ENCODE peak calls at places on chromosome 3, in seven cellular contexts. One of them, this sample, is unnamed.

GRCh38 chr3:126846316-126846715 is 136.6 kb upstream of the PLXNA1 start:
- DNase-seq in pancreas: no peak
- DNase-seq in adrenal gland: no peak
- DNase-seq in Peyer's patch: no peak
- DNase-seq in ovary: no peak
- DNase-seq in brain microvascular endothelial cell: no peak
- DNase-seq in GM23338: no peak
- DNase-seq in this sample: no peak

GRCh38 chr3:192816274-192816853 is 89.0 kb upstream of the FGF12 start:
- DNase-seq in pancreas: no peak
- DNase-seq in adrenal gland: no peak
- DNase-seq in Peyer's patch: no peak
- DNase-seq in ovary: no peak
- DNase-seq in brain microvascular endothelial cell: peak; percentile 39
- DNase-seq in GM23338: peak; percentile 72
- DNase-seq in this sample: no peak

GRCh38 chr3:9955611-9956352 is 3.6 kb upstream of the PRRT3 start:
- DNase-seq in pancreas: no peak
- DNase-seq in adrenal gland: no peak
- DNase-seq in Peyer's patch: no peak
- DNase-seq in ovary: no peak
- DNase-seq in brain microvascular endothelial cell: no peak
- DNase-seq in GM23338: no peak
- DNase-seq in this sample: no peak

GRCh38 chr3:88113311-88114162 is 36.2 kb upstream of the C3orf38 start:
- DNase-seq in pancreas: no peak
- DNase-seq in adrenal gland: peak; percentile 59
- DNase-seq in Peyer's patch: peak; percentile 47
- DNase-seq in ovary: no peak
- DNase-seq in brain microvascular endothelial cell: peak; percentile 74
- DNase-seq in GM23338: peak; percentile 90
- DNase-seq in this sample: peak; percentile 21

GRCh38 chr3:13712682-13713180 is 163.8 kb downstream of the FBLN2 start:
- DNase-seq in pancreas: no peak
- DNase-seq in adrenal gland: peak; percentile 8
- DNase-seq in Peyer's patch: no peak
- DNase-seq in ovary: peak; percentile 0
- DNase-seq in brain microvascular endothelial cell: no peak
- DNase-seq in GM23338: no peak
- DNase-seq in this sample: no peak

GRCh38 chr3:164416491-164417222 is 661.6 kb downstream of the SI start:
- DNase-seq in pancreas: no peak
- DNase-seq in adrenal gland: no peak
- DNase-seq in Peyer's patch: no peak
- DNase-seq in ovary: no peak
- DNase-seq in brain microvascular endothelial cell: peak; percentile 1
- DNase-seq in GM23338: peak; percentile 4
- DNase-seq in this sample: no peak

GRCh38 chr3:5143459-5143858 is 21.4 kb downstream of the ARL8B start:
- DNase-seq in pancreas: no peak
- DNase-seq in adrenal gland: no peak
- DNase-seq in Peyer's patch: no peak
- DNase-seq in ovary: no peak
- DNase-seq in brain microvascular endothelial cell: no peak
- DNase-seq in GM23338: no peak
- DNase-seq in this sample: no peak

GRCh38 chr3:123048480-123049237 is 18.2 kb upstream of the PDIA5 start:
- DNase-seq in pancreas: no peak
- DNase-seq in adrenal gland: no peak
- DNase-seq in Peyer's patch: no peak
- DNase-seq in ovary: no peak
- DNase-seq in brain microvascular endothelial cell: no peak
- DNase-seq in GM23338: no peak
- DNase-seq in this sample: no peak

GRCh38 chr3:49377483-49377882 is 19.3 kb upstream of the GPX1 start:
- DNase-seq in pancreas: no peak
- DNase-seq in adrenal gland: no peak
- DNase-seq in Peyer's patch: no peak
- DNase-seq in ovary: no peak
- DNase-seq in brain microvascular endothelial cell: peak; percentile 71
- DNase-seq in GM23338: no peak
- DNase-seq in this sample: no peak

GRCh38 chr3:81684739-81685395 is 76.6 kb downstream of the GBE1 start:
- DNase-seq in pancreas: no peak
- DNase-seq in adrenal gland: no peak
- DNase-seq in Peyer's patch: no peak
- DNase-seq in ovary: no peak
- DNase-seq in brain microvascular endothelial cell: peak; percentile 32
- DNase-seq in GM23338: no peak
- DNase-seq in this sample: peak; percentile 72

GRCh38 chr3:16402451-16402850 is 111.0 kb downstream of the RFTN1 start:
- DNase-seq in pancreas: no peak
- DNase-seq in adrenal gland: no peak
- DNase-seq in Peyer's patch: no peak
- DNase-seq in ovary: no peak
- DNase-seq in brain microvascular endothelial cell: no peak
- DNase-seq in GM23338: no peak
- DNase-seq in this sample: no peak

GRCh38 chr3:69326821-69327433 is 59.0 kb downstream of the FRMD4B start:
- DNase-seq in pancreas: no peak
- DNase-seq in adrenal gland: no peak
- DNase-seq in Peyer's patch: peak; percentile 22
- DNase-seq in ovary: no peak
- DNase-seq in brain microvascular endothelial cell: no peak
- DNase-seq in GM23338: no peak
- DNase-seq in this sample: no peak

GRCh38 chr3:138186803-138187295 is 252 bp upstream of the ARMC8 start:
- DNase-seq in pancreas: peak; percentile 92
- DNase-seq in adrenal gland: peak; percentile 90
- DNase-seq in Peyer's patch: peak; percentile 88
- DNase-seq in ovary: peak; percentile 90
- DNase-seq in brain microvascular endothelial cell: peak; percentile 88
- DNase-seq in GM23338: peak; percentile 93
- DNase-seq in this sample: peak; percentile 39

GRCh38 chr3:146646251-146646650 is 41.1 kb upstream of the PLSCR5 start:
- DNase-seq in pancreas: no peak
- DNase-seq in adrenal gland: no peak
- DNase-seq in Peyer's patch: no peak
- DNase-seq in ovary: no peak
- DNase-seq in brain microvascular endothelial cell: no peak
- DNase-seq in GM23338: no peak
- DNase-seq in this sample: no peak

GRCh38 chr3:12461097-12461649 is 23.1 kb upstream of the TSEN2 start:
- DNase-seq in pancreas: no peak
- DNase-seq in adrenal gland: no peak
- DNase-seq in Peyer's patch: no peak
- DNase-seq in ovary: no peak
- DNase-seq in brain microvascular endothelial cell: no peak
- DNase-seq in GM23338: no peak
- DNase-seq in this sample: no peak

GRCh38 chr3:98817546-98817945 is 54.4 kb downstream of the ST3GAL6 start:
- DNase-seq in pancreas: no peak
- DNase-seq in adrenal gland: no peak
- DNase-seq in Peyer's patch: no peak
- DNase-seq in ovary: no peak
- DNase-seq in brain microvascular endothelial cell: no peak
- DNase-seq in GM23338: peak; percentile 76
- DNase-seq in this sample: no peak

GRCh38 chr3:173911446-173911845 is 513.9 kb downstream of the NLGN1 start:
- DNase-seq in pancreas: no peak
- DNase-seq in adrenal gland: no peak
- DNase-seq in Peyer's patch: no peak
- DNase-seq in ovary: no peak
- DNase-seq in brain microvascular endothelial cell: no peak
- DNase-seq in GM23338: peak; percentile 25
- DNase-seq in this sample: no peak

GRCh38 chr3:196179380-196180308 is 31.6 kb downstream of the ZDHHC19 start:
- DNase-seq in pancreas: no peak
- DNase-seq in adrenal gland: no peak
- DNase-seq in Peyer's patch: peak; percentile 84
- DNase-seq in ovary: no peak
- DNase-seq in brain microvascular endothelial cell: no peak
- DNase-seq in GM23338: peak; percentile 73
- DNase-seq in this sample: no peak

GRCh38 chr3:133448478-133449122 is 48.7 kb downstream of the BFSP2 start:
- DNase-seq in pancreas: no peak
- DNase-seq in adrenal gland: no peak
- DNase-seq in Peyer's patch: peak; percentile 82
- DNase-seq in ovary: no peak
- DNase-seq in brain microvascular endothelial cell: no peak
- DNase-seq in GM23338: no peak
- DNase-seq in this sample: no peak

GRCh38 chr3:197117107-197117506 is 87.5 kb upstream of the MELTF start:
- DNase-seq in pancreas: no peak
- DNase-seq in adrenal gland: no peak
- DNase-seq in Peyer's patch: no peak
- DNase-seq in ovary: no peak
- DNase-seq in brain microvascular endothelial cell: no peak
- DNase-seq in GM23338: peak; percentile 9
- DNase-seq in this sample: no peak

GRCh38 chr3:178170698-178171535 is 365.3 kb upstream of the KCNMB2 start:
- DNase-seq in pancreas: no peak
- DNase-seq in adrenal gland: no peak
- DNase-seq in Peyer's patch: no peak
- DNase-seq in ovary: no peak
- DNase-seq in brain microvascular endothelial cell: peak; percentile 88
- DNase-seq in GM23338: no peak
- DNase-seq in this sample: peak; percentile 53

GRCh38 chr3:158792709-158793108 is 9.1 kb upstream of the MFSD1 start:
- DNase-seq in pancreas: no peak
- DNase-seq in adrenal gland: no peak
- DNase-seq in Peyer's patch: no peak
- DNase-seq in ovary: no peak
- DNase-seq in brain microvascular endothelial cell: peak; percentile 98
- DNase-seq in GM23338: no peak
- DNase-seq in this sample: no peak

GRCh38 chr3:50491023-50491422 is 12.4 kb downstream of the CACNA2D2 start:
- DNase-seq in pancreas: no peak
- DNase-seq in adrenal gland: no peak
- DNase-seq in Peyer's patch: no peak
- DNase-seq in ovary: no peak
- DNase-seq in brain microvascular endothelial cell: no peak
- DNase-seq in GM23338: no peak
- DNase-seq in this sample: no peak

GRCh38 chr3:148974726-148975125 is 16.6 kb upstream of the GYG1 start:
- DNase-seq in pancreas: no peak
- DNase-seq in adrenal gland: no peak
- DNase-seq in Peyer's patch: no peak
- DNase-seq in ovary: no peak
- DNase-seq in brain microvascular endothelial cell: no peak
- DNase-seq in GM23338: no peak
- DNase-seq in this sample: no peak

GRCh38 chr3:159783780-159784747 is 204.6 kb upstream of the IL12A start:
- DNase-seq in pancreas: no peak
- DNase-seq in adrenal gland: no peak
- DNase-seq in Peyer's patch: no peak
- DNase-seq in ovary: no peak
- DNase-seq in brain microvascular endothelial cell: no peak
- DNase-seq in GM23338: no peak
- DNase-seq in this sample: no peak

GRCh38 chr3:194632211-194632982 is 822 bp downstream of the TMEM44 start:
- DNase-seq in pancreas: peak; percentile 39
- DNase-seq in adrenal gland: peak; percentile 28
- DNase-seq in Peyer's patch: no peak
- DNase-seq in ovary: peak; percentile 56
- DNase-seq in brain microvascular endothelial cell: peak; percentile 38
- DNase-seq in GM23338: no peak
- DNase-seq in this sample: no peak

GRCh38 chr3:8984512-8984911 is 21.2 kb upstream of the RAD18 start:
- DNase-seq in pancreas: no peak
- DNase-seq in adrenal gland: no peak
- DNase-seq in Peyer's patch: no peak
- DNase-seq in ovary: no peak
- DNase-seq in brain microvascular endothelial cell: no peak
- DNase-seq in GM23338: no peak
- DNase-seq in this sample: no peak

GRCh38 chr3:152319256-152319655 is 50.5 kb downstream of the MBNL1 start:
- DNase-seq in pancreas: no peak
- DNase-seq in adrenal gland: no peak
- DNase-seq in Peyer's patch: no peak
- DNase-seq in ovary: no peak
- DNase-seq in brain microvascular endothelial cell: no peak
- DNase-seq in GM23338: no peak
- DNase-seq in this sample: no peak
- TF ChIP-seq CTCF in pancreas: no peak
- TF ChIP-seq CTCF in adrenal gland: no peak
- TF ChIP-seq CTCF in Peyer's patch: no peak
- TF ChIP-seq CTCF in ovary: no peak
- TF ChIP-seq CTCF in brain microvascular endothelial cell: no peak
- TF ChIP-seq CTCF in GM23338: no peak
- TF ChIP-seq CTCF in this sample: no peak

GRCh38 chr3:57094606-57095005 is 34.1 kb downstream of the SPATA12 start:
- DNase-seq in pancreas: no peak
- DNase-seq in adrenal gland: no peak
- DNase-seq in Peyer's patch: no peak
- DNase-seq in ovary: no peak
- DNase-seq in brain microvascular endothelial cell: no peak
- DNase-seq in GM23338: no peak
- DNase-seq in this sample: no peak
- H3K4me3 ChIP-seq in pancreas: no peak overlapping the region
- H3K4me3 ChIP-seq in adrenal gland: no peak overlapping the region
- H3K4me3 ChIP-seq in Peyer's patch: no peak overlapping the region
- H3K4me3 ChIP-seq in ovary: no peak overlapping the region
- H3K4me3 ChIP-seq in brain microvascular endothelial cell: no peak overlapping the region
- H3K4me3 ChIP-seq in GM23338: no peak overlapping the region
- H3K4me3 ChIP-seq in this sample: no peak overlapping the region

DNA sequence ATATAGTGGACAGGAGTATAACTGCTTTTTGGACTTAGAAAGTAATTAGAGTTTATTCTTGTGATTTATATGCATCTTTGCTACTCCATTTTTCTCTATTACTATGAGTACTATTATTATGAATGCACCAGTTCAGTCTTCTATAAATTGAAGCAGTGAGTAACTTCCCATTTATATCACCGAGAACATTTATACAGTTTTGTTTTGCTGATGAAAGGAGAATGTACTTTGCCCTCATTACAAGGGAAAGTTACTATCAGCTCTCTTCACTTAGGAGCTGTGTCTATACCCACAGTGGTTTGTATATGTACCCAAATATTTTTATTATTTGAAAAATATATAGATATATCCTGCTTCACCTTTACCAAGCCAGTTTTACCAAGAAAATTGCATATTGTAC is 5.7 kb downstream of the KBTBD12 start:
- DNase-seq in pancreas: no peak
- DNase-seq in adrenal gland: no peak
- DNase-seq in Peyer's patch: no peak
- DNase-seq in ovary: no peak
- DNase-seq in brain microvascular endothelial cell: no peak
- DNase-seq in GM23338: no peak
- DNase-seq in this sample: no peak
- H3K27me3 ChIP-seq in pancreas: no peaks in the 10 kb centered on the region
- H3K27me3 ChIP-seq in adrenal gland: no peaks in the 10 kb centered on the region
- H3K27me3 ChIP-seq in Peyer's patch: no peaks in the 10 kb centered on the region
- H3K27me3 ChIP-seq in ovary: no peaks in the 10 kb centered on the region
- H3K27me3 ChIP-seq in brain microvascular endothelial cell: peaks cover under 1% of the 10 kb centered on the region
- H3K27me3 ChIP-seq in GM23338: peaks cover 18% of the 10 kb centered on the region
- H3K27me3 ChIP-seq in this sample: no peaks in the 10 kb centered on the region

GRCh38 chr3:535566-536416 is 339.2 kb downstream of the CHL1 start:
- DNase-seq in pancreas: peak; percentile 71
- DNase-seq in adrenal gland: no peak
- DNase-seq in Peyer's patch: no peak
- DNase-seq in ovary: peak; percentile 9
- DNase-seq in brain microvascular endothelial cell: peak; percentile 6
- DNase-seq in GM23338: peak; percentile 72
- DNase-seq in this sample: no peak
- TF ChIP-seq CTCF in pancreas: peak; percentile 29
- TF ChIP-seq CTCF in adrenal gland: no peak
- TF ChIP-seq CTCF in Peyer's patch: no peak
- TF ChIP-seq CTCF in ovary: no peak
- TF ChIP-seq CTCF in brain microvascular endothelial cell: no peak
- TF ChIP-seq CTCF in GM23338: peak; percentile 56
- TF ChIP-seq CTCF in this sample: peak; percentile 21

This sample was measured in kidney epithelial cell.